ENCODE peak calls at places on chromosomes 2 and 18, in five cellular contexts. L is stimulated activated CD4-positive, alpha-beta T cell treated with anti-CD3 and anti-CD28 coated beads, TNF-alpha, amount 100 ng/mL, for 1 hour; Z is H9; P is activated naive CD8-positive, alpha-beta T cell treated with anti-CD3 and anti-CD28 coated beads, Interleukin-2, amount 10 ng/mL, durations not matched to agents 7 days and 5 days; V is cerebellar cortex. C is an unnamed sample.

GRCh38 chr2:173854840-173855239 is 110.3 kb downstream of the SP3 start:
- DNase-seq in L (no peak), Z (no peak), P (no peak), V (no peak), C (peak; percentile 9)

GRCh38 chr2:46850742-46851141 is 64.9 kb downstream of the MCFD2 start:
- DNase-seq in L (no peak), Z (no peak), P (no peak), V (peak; percentile 25), C (no peak)

GRCh38 chr2:107740300-107740699 is 86.4 kb upstream of the RGPD4 start:
- DNase-seq in L (no peak), Z (no peak), P (no peak), V (no peak), C (no peak)

GRCh38 chr2:174125151-174125550 is 123.2 kb downstream of the OLA1 start:
- DNase-seq in L (no peak), Z (no peak), P (no peak), V (no peak), C (no peak)

GRCh38 chr18:51196116-51196810 is 1.2 kb downstream of the MEX3C start:
- DNase-seq in L (no peak), Z (no peak), P (peak; percentile 65), V (peak; percentile 27), C (no peak)

GRCh38 chr2:84970956-84971798 is at the start of gene KCMF1:
- DNase-seq in L (no peak), Z (peak; percentile 74), P (peak; percentile 82), V (peak; percentile 52), C (peak; percentile 89)

GRCh38 chr18:78787751-78788150 is 191.9 kb upstream of the SALL3 start:
- DNase-seq in L (no peak), Z (no peak), P (no peak), V (no peak), C (no peak)

GRCh38 chr2:45332567-45332966 is 278.5 kb downstream of the SRBD1 start:
- DNase-seq in L (no peak), Z (no peak), P (no peak), V (no peak), C (no peak)

C was measured in A549.